ENCODE peak calls at places on chromosomes 3 and 15, in six cellular contexts. Q is HepG2, H is HCT116, L is GM12878, G is K562, R is SK-N-SH. N is an unnamed sample.

GRCh38 chr15:69663441-69663840 is 210.8 kb downstream of the RPLP1 start:
- DNase-seq in Q (no peak), H (no peak), L (no peak), G (no peak), R (no peak), N (no peak)

GRCh38 chr15:72991026-72991425 is 61.2 kb upstream of the NEO1 start:
- DNase-seq in Q (no peak), H (no peak), L (no peak), G (no peak), R (no peak), N (no peak)

GRCh38 chr3:70999730-71000129 is 583.8 kb downstream of the FOXP1 start:
- DNase-seq in Q (no peak), H (no peak), L (no peak), G (no peak), R (peak), N (no peak)

GRCh38 chr3:122958290-122958689 is 69.3 kb downstream of the SEMA5B start:
- DNase-seq in Q (no peak), H (no peak), L (no peak), G (no peak), R (no peak), N (no peak)

GRCh38 chr15:42165081-42165480 is 8.6 kb upstream of the PLA2G4F start:
- DNase-seq in Q (no peak), H (no peak), L (no peak), G (no peak), R (no peak), N (no peak)

GRCh38 chr3:10759495-10759894 is 56.5 kb upstream of the SLC6A11 start:
- DNase-seq in Q (no peak), H (no peak), L (no peak), G (no peak), R (no peak), N (no peak)

GRCh38 chr3:67648701-67649100 is 5.7 kb downstream of the SUCLG2 start:
- DNase-seq in Q (no peak), H (no peak), L (no peak), G (no peak), R (no peak), N (no peak)

GRCh38 chr15:74833376-74834107 is 7.1 kb downstream of the CPLX3 start:
- DNase-seq in Q (no peak), H (no peak), L (no peak), G (no peak), R (no peak), N (no peak)

GRCh38 chr3:53129344-53129743 is 891 bp downstream of the RFT1 start:
- DNase-seq in Q (no peak), H (no peak), L (no peak), G (peak), R (no peak), N (no peak)

GRCh38 chr15:40846846-40847224 is 3.0 kb downstream of the SPINT1 start:
- DNase-seq in Q (no peak), H (no peak), L (no peak), G (no peak), R (no peak), N (no peak)

GRCh38 chr3:42802876-42803799 is 1.2 kb downstream of the HIGD1A start:
- DNase-seq in Q (peak), H (no peak), L (no peak), G (peak), R (peak), N (peak)

GRCh38 chr3:142077859-142078500 is 71.4 kb downstream of the TFDP2 start:
- DNase-seq in Q (no peak), H (no peak), L (no peak), G (no peak), R (no peak), N (no peak)

GRCh38 chr3:133855772-133856171 is 39.9 kb downstream of the RAB6B start:
- DNase-seq in Q (no peak), H (no peak), L (no peak), G (no peak), R (no peak), N (no peak)

GRCh38 chr3:46952813-46953212 is 23.7 kb downstream of the CCDC12 start:
- DNase-seq in Q (no peak), H (no peak), L (no peak), G (no peak), R (no peak), N (no peak)

GRCh38 chr3:184017672-184018423 is at the start of gene ABCC5:
- DNase-seq in Q (peak), H (peak), L (peak), G (peak), R (peak), N (peak)

GRCh38 chr3:144963810-144964209 is 992.2 kb downstream of the DIPK2A start:
- DNase-seq in Q (no peak), H (no peak), L (no peak), G (no peak), R (no peak), N (no peak)

GRCh38 chr3:42698216-42698910 is 4.2 kb downstream of the HHATL start:
- DNase-seq in Q (no peak), H (no peak), L (no peak), G (no peak), R (no peak), N (no peak)

GRCh38 chr15:90482124-90483011 is 47.4 kb upstream of the CRTC3 start:
- DNase-seq in Q (peak), H (peak), L (no peak), G (peak), R (peak), N (no peak)

GRCh38 chr15:101398247-101398646 is 91.3 kb downstream of the PCSK6 start:
- DNase-seq in Q (no peak), H (no peak), L (no peak), G (no peak), R (no peak), N (no peak)

GRCh38 chr15:40929730-40930429 is 740 bp downstream of the DLL4 start:
- DNase-seq in Q (no peak), H (no peak), L (no peak), G (peak), R (peak), N (no peak)

GRCh38 chr3:136929984-136930671 is 27.7 kb upstream of the IL20RB start:
- DNase-seq in Q (no peak), H (no peak), L (no peak), G (no peak), R (no peak), N (no peak)

GRCh38 chr3:149783576-149783975 is 8.8 kb downstream of the ANKUB1 start:
- DNase-seq in Q (peak), H (no peak), L (no peak), G (no peak), R (no peak), N (peak)

GRCh38 chr15:89442671-89443307 is 53.6 kb downstream of the RHCG start:
- DNase-seq in Q (peak), H (peak), L (no peak), G (peak), R (peak), N (peak)

GRCh38 chr3:186108106-186108940 is 566 bp downstream of the ETV5 start:
- DNase-seq in Q (peak), H (peak), L (no peak), G (peak), R (peak), N (peak)

GRCh38 chr3:123027292-123028232 is at the start of gene SEMA5B:
- DNase-seq in Q (no peak), H (no peak), L (no peak), G (peak), R (peak), N (peak)

GRCh38 chr15:58864602-58865419 is 68.7 kb downstream of the SLTM start:
- DNase-seq in Q (peak), H (no peak), L (no peak), G (no peak), R (peak), N (no peak)

GRCh38 chr3:45965281-45966052 is 22.2 kb downstream of the CXCR6 start:
- DNase-seq in Q (no peak), H (no peak), L (no peak), G (no peak), R (no peak), N (no peak)

GRCh38 chr15:101424984-101425383 is 64.5 kb downstream of the PCSK6 start:
- DNase-seq in Q (no peak), H (no peak), L (no peak), G (no peak), R (no peak), N (no peak)

DNA sequence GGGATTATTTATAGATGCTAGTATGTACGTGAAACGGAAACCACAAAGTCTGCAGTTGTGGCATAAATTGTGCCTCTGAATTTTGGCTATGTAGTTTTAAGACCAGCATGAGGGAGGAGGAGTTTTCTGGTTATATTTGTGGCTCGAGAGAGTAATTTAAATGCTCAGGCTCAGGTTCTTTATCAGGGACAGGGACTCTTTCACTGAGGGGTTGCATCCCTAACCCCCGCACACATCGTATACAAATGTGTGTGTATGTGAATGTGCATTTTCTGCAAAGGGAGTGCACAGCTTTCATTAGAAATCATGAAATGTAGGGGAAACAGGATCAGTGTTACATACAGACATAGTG is 12.6 kb downstream of the GCSAM start:
- DNase-seq in Q (no peak), H (no peak), L (no peak), G (no peak), R (no peak), N (no peak)
- TF ChIP-seq JUND in Q (no peak), H (no peak), L (no peak), G (no peak), R (no peak), N (no peak)

GRCh38 chr15:55267401-55268053 is 22.1 kb downstream of the RAB27A start:
- DNase-seq in Q (no peak), H (no peak), L (no peak), G (no peak), R (peak), N (no peak)

GRCh38 chr15:55270301-55270700 is 19.3 kb downstream of the RAB27A start:
- DNase-seq in Q (no peak), H (no peak), L (no peak), G (no peak), R (peak), N (no peak)

GRCh38 chr15:55266547-55266946 is 23.1 kb downstream of the RAB27A start:
- DNase-seq in Q (no peak), H (no peak), L (no peak), G (no peak), R (no peak), N (no peak)

GRCh38 chr15:55268054-55268695 is 21.4 kb downstream of the RAB27A start:
- DNase-seq in Q (no peak), H (no peak), L (no peak), G (no peak), R (no peak), N (no peak)
- TF ChIP-seq JUND in Q (no peak), H (no peak), L (no peak), G (no peak), R (no peak), N (no peak)

GRCh38 chr15:96948981-96949380 is 618.5 kb downstream of the NR2F2 start:
- DNase-seq in Q (no peak), H (no peak), L (no peak), G (no peak), R (no peak), N (no peak)

GRCh38 chr15:96947296-96947695 is 616.8 kb downstream of the NR2F2 start:
- DNase-seq in Q (no peak), H (no peak), L (no peak), G (no peak), R (no peak), N (no peak)

GRCh38 chr15:96947830-96948229 is 617.3 kb downstream of the NR2F2 start:
- DNase-seq in Q (no peak), H (no peak), L (no peak), G (no peak), R (peak), N (no peak)
- TF ChIP-seq JUND in Q (no peak), H (no peak), L (no peak), G (no peak), R (no peak), N (no peak)

GRCh38 chr15:37758412-37758811 is 176.0 kb upstream of the TMCO5A start:
- DNase-seq in Q (peak), H (no peak), L (no peak), G (no peak), R (no peak), N (no peak)
- TF ChIP-seq JUND in Q (no peak), H (no peak), L (no peak), G (no peak), R (no peak), N (no peak)

DNA sequence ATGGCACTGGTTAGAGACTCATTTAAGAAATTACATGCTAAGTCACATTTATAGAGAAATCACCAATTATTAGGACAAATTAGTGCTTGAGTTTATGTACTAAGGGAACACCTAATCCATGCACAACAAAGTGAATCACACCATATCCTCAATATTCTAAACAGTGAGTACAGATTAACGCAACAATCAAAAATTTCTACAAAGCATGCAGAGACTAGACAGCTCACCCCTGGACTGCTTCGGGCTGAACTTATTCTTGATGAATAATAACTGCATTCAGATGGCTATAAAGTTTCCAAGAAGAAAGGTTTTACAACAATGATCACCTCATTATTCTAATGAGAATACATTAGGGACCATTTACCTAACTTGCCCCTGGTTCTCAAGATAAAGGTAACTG is 66.5 kb downstream of the LRRFIP2 start:
- DNase-seq in Q (no peak), H (no peak), L (no peak), G (no peak), R (no peak), N (no peak)
- TF ChIP-seq JUND in Q (no peak), H (no peak), L (no peak), G (no peak), R (no peak), N (no peak)

GRCh38 chr3:139104062-139104461 is 59.4 kb upstream of the PRR23C start:
- DNase-seq in Q (no peak), H (no peak), L (no peak), G (no peak), R (no peak), N (no peak)
- TF ChIP-seq JUND in Q (no peak), H (no peak), L (no peak), G (no peak), R (no peak), N (no peak)

GRCh38 chr3:120420855-120421570 is 29.8 kb downstream of the FSTL1 start:
- DNase-seq in Q (no peak), H (no peak), L (no peak), G (no peak), R (no peak), N (no peak)

GRCh38 chr3:120419797-120420196 is 31.0 kb downstream of the FSTL1 start:
- DNase-seq in Q (no peak), H (no peak), L (no peak), G (no peak), R (no peak), N (no peak)

GRCh38 chr3:120418446-120418845 is 32.3 kb downstream of the FSTL1 start:
- DNase-seq in Q (no peak), H (no peak), L (no peak), G (no peak), R (no peak), N (no peak)

GRCh38 chr3:120418866-120419490 is 31.8 kb downstream of the FSTL1 start:
- DNase-seq in Q (peak), H (peak), L (no peak), G (no peak), R (peak), N (peak)

DNA sequence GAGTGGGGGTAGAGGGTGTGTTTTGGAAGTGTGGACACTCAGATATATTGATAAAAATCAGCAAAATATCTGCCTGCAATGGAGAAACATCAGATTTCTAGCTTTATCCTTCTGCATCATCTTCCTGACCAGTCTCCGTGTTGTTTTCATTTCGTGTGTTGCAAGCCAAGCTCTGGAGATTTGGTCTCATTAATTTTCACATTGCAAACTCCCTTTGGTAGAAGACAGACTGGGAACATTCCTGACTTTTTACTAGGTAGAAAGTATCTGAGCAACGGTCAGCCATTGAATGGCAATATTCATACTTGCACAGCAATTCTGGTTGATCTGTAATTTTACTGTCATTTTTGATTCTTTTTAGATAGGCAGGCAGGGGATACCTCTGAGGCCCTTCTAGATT is 30.4 kb downstream of the FSTL1 start:
- DNase-seq in Q (no peak), H (no peak), L (no peak), G (no peak), R (no peak), N (no peak)
- TF ChIP-seq JUND in Q (no peak), H (no peak), L (no peak), G (no peak), R (no peak), N (no peak)

GRCh38 chr3:55721716-55722484 is 234.8 kb upstream of the WNT5A start:
- DNase-seq in Q (no peak), H (no peak), L (no peak), G (peak), R (peak), N (no peak)
- TF ChIP-seq JUND in Q (no peak), H (no peak), L (no peak), G (no peak), R (no peak), N (no peak)